ENCODE peak calls at places on chromosomes 16 and 17, in six cellular contexts. X is PC-9; R is CD8-positive, alpha-beta T cell; E is glutamatergic neuron; K is foreskin fibroblast; N is GM06990. Z is an unnamed sample.

GRCh38 chr16:68081796-68082567 is 3.2 kb upstream of the NFATC3 start:
- DNase-seq in X (no peak), R (no peak), E (no peak), K (no peak), N (no peak), Z (no peak)

GRCh38 chr16:10614685-10615084 is 34.3 kb upstream of the EMP2 start:
- DNase-seq in X (no peak), R (no peak), E (no peak), K (no peak), N (no peak), Z (no peak)

GRCh38 chr16:28140788-28141618 is 70.8 kb downstream of the XPO6 start:
- DNase-seq in X (peak; percentile 10), R (peak; percentile 50), E (no peak), K (no peak), N (peak; percentile 81), Z (no peak)

GRCh38 chr17:74972107-74972972 is at the start of gene HID1:
- DNase-seq in X (peak; percentile 60), R (peak; percentile 74), E (peak; percentile 89), K (no peak), N (peak; percentile 61), Z (peak; percentile 69)

GRCh38 chr16:50462793-50463507 is 85.2 kb upstream of the NKD1 start:
- DNase-seq in X (no peak), R (no peak), E (no peak), K (no peak), N (no peak), Z (no peak)

GRCh38 chr16:74034862-74035261 is 261.8 kb upstream of the PSMD7 start:
- DNase-seq in X (no peak), R (no peak), E (no peak), K (no peak), N (no peak), Z (no peak)

GRCh38 chr17:52027620-52028019 is 130.9 kb downstream of the CA10 start:
- DNase-seq in X (no peak), R (no peak), E (no peak), K (peak; percentile 5), N (no peak), Z (no peak)

GRCh38 chr17:20008242-20009051 is 712 bp upstream of the SPECC1 start:
- DNase-seq in X (peak; percentile 58), R (no peak), E (peak; percentile 37), K (no peak), N (no peak), Z (peak; percentile 20)

GRCh38 chr17:5826384-5826783 is 242.1 kb upstream of the NLRP1 start:
- DNase-seq in X (no peak), R (no peak), E (no peak), K (peak; percentile 47), N (no peak), Z (no peak)

GRCh38 chr17:77258638-77259037 is 117.9 kb downstream of the SEC14L1 start:
- DNase-seq in X (no peak), R (no peak), E (no peak), K (no peak), N (no peak), Z (no peak)

GRCh38 chr16:4945560-4946502 is 8.9 kb upstream of the PPL start:
- DNase-seq in X (peak; percentile 99), R (no peak), E (no peak), K (no peak), N (no peak), Z (no peak)
- TF ChIP-seq CTCF in X (no peak), R (no peak), E (no peak), K (no peak), N (no peak), Z (no peak)

DNA sequence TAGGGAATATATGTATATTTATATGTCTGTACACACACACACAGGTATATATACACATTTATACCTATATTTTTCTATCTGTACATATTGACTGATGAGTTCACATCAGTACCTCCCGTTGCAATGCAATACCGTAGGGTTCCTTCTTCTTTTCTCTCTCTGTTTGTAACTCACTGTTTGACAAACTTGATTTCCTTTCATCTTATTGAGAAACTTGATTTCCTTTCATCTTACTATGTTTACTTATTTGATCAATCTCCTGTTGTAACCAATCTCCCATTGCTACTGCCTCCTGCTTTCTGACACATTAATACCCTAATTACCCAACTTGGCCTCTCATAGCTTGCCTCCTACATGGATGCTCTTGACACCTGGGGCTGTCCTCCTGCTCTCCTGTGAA is 49.8 kb downstream of the NFAT5 start:
- DNase-seq in X (no peak), R (no peak), E (no peak), K (no peak), N (no peak), Z (no peak)
- TF ChIP-seq CTCF in X (no peak), R (no peak), E (no peak), K (no peak), N (no peak), Z (no peak)

DNA sequence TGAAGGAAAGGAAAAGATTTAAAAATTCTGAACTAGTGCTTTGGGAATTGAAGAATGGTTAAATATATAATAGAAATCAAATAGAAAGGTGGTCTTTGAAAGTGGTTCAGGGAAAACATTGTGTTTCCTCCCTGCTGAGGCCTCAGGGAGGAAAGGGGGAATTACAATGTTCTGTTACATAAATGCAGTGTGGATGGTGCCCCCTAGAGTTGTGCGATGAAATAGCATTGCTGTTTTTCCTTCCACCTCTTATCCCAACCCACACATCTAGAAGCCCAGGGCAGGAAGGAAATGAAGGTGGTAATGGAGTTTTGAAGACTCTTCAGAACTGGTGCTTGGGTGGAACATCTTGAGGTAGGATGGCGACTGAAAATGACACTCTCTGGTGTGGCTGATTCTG is 6.4 kb upstream of the TOX3 start:
- DNase-seq in X (no peak), R (no peak), E (no peak), K (no peak), N (no peak), Z (no peak)
- TF ChIP-seq CTCF in X (peak; percentile 17), R (no peak), E (peak; percentile 55), K (no peak), N (peak; percentile 3), Z (no peak)

GRCh38 chr16:58301052-58301451 is 6.2 kb upstream of the PRSS54 start:
- DNase-seq in X (no peak), R (no peak), E (no peak), K (no peak), N (no peak), Z (no peak)

GRCh38 chr16:58307583-58308312 is 12.9 kb upstream of the PRSS54 start:
- DNase-seq in X (no peak), R (no peak), E (no peak), K (no peak), N (no peak), Z (no peak)

DNA sequence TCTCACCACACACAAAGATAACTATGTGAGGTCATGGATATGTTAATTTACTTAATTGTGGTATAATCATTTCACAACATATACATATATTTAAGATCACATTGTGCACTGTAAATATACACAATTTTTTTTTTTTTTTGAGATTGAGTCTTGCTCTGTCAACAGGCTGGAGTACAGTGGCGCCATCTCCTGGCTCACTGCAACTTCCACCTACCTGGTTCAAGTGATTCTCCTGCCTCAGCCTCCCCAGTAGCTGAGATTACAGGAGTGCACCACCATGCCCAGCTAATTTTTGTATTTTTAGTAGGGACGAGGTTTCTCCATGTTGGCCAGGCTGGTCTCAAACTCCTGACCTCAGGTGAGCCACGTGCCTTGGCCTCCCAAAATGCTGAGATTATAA is 11.5 kb upstream of the PRSS54 start:
- DNase-seq in X (peak; percentile 28), R (no peak), E (no peak), K (peak; percentile 3), N (no peak), Z (peak; percentile 22)
- TF ChIP-seq CTCF in X (peak; percentile 62), R (peak; percentile 56), E (peak; percentile 37), K (peak; percentile 58), N (peak; percentile 67), Z (no peak)

GRCh38 chr17:81481815-81482505 is 30.6 kb downstream of the ACTG1 start:
- DNase-seq in X (no peak), R (no peak), E (peak; percentile 21), K (no peak), N (no peak), Z (no peak)

GRCh38 chr17:81479672-81480071 is 32.9 kb downstream of the ACTG1 start:
- DNase-seq in X (no peak), R (no peak), E (no peak), K (no peak), N (no peak), Z (no peak)

GRCh38 chr17:81479175-81479574 is 33.4 kb downstream of the ACTG1 start:
- DNase-seq in X (no peak), R (no peak), E (no peak), K (peak; percentile 17), N (no peak), Z (no peak)

GRCh38 chr17:81481011-81481799 is 31.4 kb downstream of the ACTG1 start:
- DNase-seq in X (no peak), R (peak; percentile 44), E (peak; percentile 82), K (peak; percentile 59), N (no peak), Z (peak; percentile 57)

GRCh38 chr17:81480140-81480917 is 32.3 kb downstream of the ACTG1 start:
- DNase-seq in X (peak; percentile 48), R (no peak), E (peak; percentile 41), K (peak; percentile 31), N (no peak), Z (no peak)
- TF ChIP-seq CTCF in X (no peak), R (no peak), E (no peak), K (no peak), N (no peak), Z (no peak)

GRCh38 chr17:82592751-82593589 is 55.3 kb downstream of the WDR45B start:
- DNase-seq in X (peak; percentile 77), R (peak; percentile 28), E (peak; percentile 39), K (peak; percentile 74), N (no peak), Z (peak; percentile 43)

GRCh38 chr17:82595893-82596292 is 52.4 kb downstream of the WDR45B start:
- DNase-seq in X (no peak), R (no peak), E (no peak), K (no peak), N (no peak), Z (no peak)

GRCh38 chr17:82594571-82594970 is 53.7 kb downstream of the WDR45B start:
- DNase-seq in X (no peak), R (no peak), E (no peak), K (no peak), N (no peak), Z (no peak)

GRCh38 chr17:82592289-82592683 is 56.0 kb downstream of the WDR45B start:
- DNase-seq in X (peak; percentile 71), R (no peak), E (no peak), K (no peak), N (no peak), Z (no peak)

GRCh38 chr17:82593590-82594087 is 54.6 kb downstream of the WDR45B start:
- DNase-seq in X (no peak), R (no peak), E (peak; percentile 47), K (no peak), N (no peak), Z (no peak)
- TF ChIP-seq CTCF in X (no peak), R (no peak), E (no peak), K (no peak), N (no peak), Z (no peak)

Z was measured in activated B cell treated with CpG ODN at 0.5 μM for 24 hours.